ENCODE peak calls at places on chromosomes 6 and 20, in four cellular contexts. I is NCI-H82, M is amniotic stem cell, S is GM03348. U is an unnamed sample.

GRCh38 chr6:14231071-14231483 is 113.5 kb downstream of the CD83 start:
- DNase-seq in S (no peak), I (no peak), M (no peak), U (no peak)

GRCh38 chr20:10504893-10505292 is 69.8 kb downstream of the SLX4IP start:
- DNase-seq in I (no peak), M (no peak), S (no peak), U (no peak)

GRCh38 chr6:101956961-101957360 is 563.5 kb downstream of the GRIK2 start:
- DNase-seq in S (no peak), I (no peak), M (no peak), U (no peak)

GRCh38 chr20:51022227-51022802 is 592 bp downstream of the KCNG1 start:
- DNase-seq in I (no peak), S (no peak), M (no peak), U (no peak)

GRCh38 chr20:2283706-2284423 is 11.9 kb upstream of the TGM3 start:
- DNase-seq in M (no peak), S (no peak), I (no peak), U (no peak)

GRCh38 chr6:53244958-53245357 is 96.3 kb upstream of the GCM1 start:
- DNase-seq in M (no peak), S (no peak), I (no peak), U (no peak)

GRCh38 chr6:44921787-44922186 is 406.3 kb upstream of the RUNX2 start:
- DNase-seq in S (no peak), I (peak), M (no peak), U (peak)

GRCh38 chr6:6699741-6700367 is 111.3 kb downstream of the LY86 start:
- DNase-seq in S (peak), I (peak), M (peak), U (peak)

GRCh38 chr20:33323236-33323635 is 40.2 kb downstream of the BPIFB1 start:
- DNase-seq in S (no peak), I (no peak), M (no peak), U (no peak)